ENCODE peak calls at places on chromosomes 12 and 14, in four cellular contexts. U is H1, W is HepG2, R is GM12878. L is an unnamed sample.

GRCh38 chr12:41521872-41522379 is 333.8 kb downstream of the PDZRN4 start:
- DNase-seq in R (peak; percentile 3), W (no peak), U (no peak), L (no peak)

GRCh38 chr12:123387508-123388217 is 3.7 kb downstream of the KMT5A start:
- DNase-seq in W (no peak), R (no peak), U (no peak), L (no peak)

GRCh38 chr14:74655597-74656389 is 43.8 kb upstream of the LTBP2 start:
- DNase-seq in U (no peak), R (no peak), W (no peak), L (no peak)

GRCh38 chr12:25089738-25090137 is 105.2 kb downstream of the DNAI7 start:
- DNase-seq in R (no peak), W (no peak), U (no peak), L (no peak)

GRCh38 chr12:116015525-116015924 is 262.0 kb downstream of the MED13L start:
- DNase-seq in R (no peak), U (no peak), W (peak; percentile 21), L (peak; percentile 15)

GRCh38 chr14:100617715-100618693 is 30.8 kb upstream of the BEGAIN start:
- DNase-seq in R (no peak), U (no peak), W (no peak), L (peak; percentile 26)

GRCh38 chr12:48815281-48816110 is 2.8 kb upstream of the CACNB3 start:
- DNase-seq in R (no peak), U (no peak), W (peak; percentile 41), L (peak; percentile 89)

GRCh38 chr12:63909746-63910145 is 65.2 kb downstream of the SRGAP1 start:
- DNase-seq in W (no peak), R (no peak), U (no peak), L (peak; percentile 19)

GRCh38 chr12:21613931-21614330 is 9.3 kb upstream of the GYS2 start:
- DNase-seq in U (no peak), R (no peak), W (no peak), L (peak; percentile 37)

GRCh38 chr12:49947593-49948226 is 2.8 kb upstream of the AQP2 start:
- DNase-seq in W (no peak), U (no peak), R (no peak), L (no peak)

GRCh38 chr12:127628655-127629054 is 638.3 kb upstream of the TMEM132C start:
- DNase-seq in W (no peak), R (no peak), U (no peak), L (no peak)

GRCh38 chr12:115937345-115937744 is 340.1 kb downstream of the MED13L start:
- DNase-seq in R (no peak), W (no peak), U (no peak), L (no peak)

GRCh38 chr14:51293149-51293925 is 53.3 kb downstream of the TMX1 start:
- DNase-seq in R (no peak), W (no peak), U (no peak), L (no peak)

GRCh38 chr14:70709726-70710382 is 68.1 kb downstream of the TTC9 start:
- DNase-seq in R (no peak), U (no peak), W (peak; percentile 77), L (no peak)

GRCh38 chr12:62217466-62218194 is 42.6 kb upstream of the USP15 start:
- DNase-seq in R (no peak), U (no peak), W (no peak), L (no peak)

GRCh38 chr12:89228466-89228865 is 123.8 kb downstream of the DUSP6 start:
- DNase-seq in U (no peak), R (no peak), W (no peak), L (no peak)

GRCh38 chr12:89230376-89231101 is 121.8 kb downstream of the DUSP6 start:
- DNase-seq in U (no peak), R (no peak), W (peak; percentile 17), L (no peak)

GRCh38 chr12:89227774-89228173 is 124.5 kb downstream of the DUSP6 start:
- DNase-seq in U (no peak), R (no peak), W (no peak), L (no peak)

GRCh38 chr12:89225401-89225800 is 126.9 kb downstream of the DUSP6 start:
- DNase-seq in W (no peak), R (no peak), U (no peak), L (no peak)

GRCh38 chr12:89225808-89226368 is 126.4 kb downstream of the DUSP6 start:
- DNase-seq in W (no peak), R (no peak), U (no peak), L (no peak)
- TF ChIP-seq TCF12 in W (no peak), R (no peak), U (no peak), L (no peak)

GRCh38 chr12:132708150-132708549 is 2.5 kb upstream of the PGAM5 start:
- DNase-seq in R (no peak), U (no peak), W (no peak), L (no peak)
- TF ChIP-seq RAD21 in R (no peak), U (no peak), W (no peak), L (no peak)

DNA sequence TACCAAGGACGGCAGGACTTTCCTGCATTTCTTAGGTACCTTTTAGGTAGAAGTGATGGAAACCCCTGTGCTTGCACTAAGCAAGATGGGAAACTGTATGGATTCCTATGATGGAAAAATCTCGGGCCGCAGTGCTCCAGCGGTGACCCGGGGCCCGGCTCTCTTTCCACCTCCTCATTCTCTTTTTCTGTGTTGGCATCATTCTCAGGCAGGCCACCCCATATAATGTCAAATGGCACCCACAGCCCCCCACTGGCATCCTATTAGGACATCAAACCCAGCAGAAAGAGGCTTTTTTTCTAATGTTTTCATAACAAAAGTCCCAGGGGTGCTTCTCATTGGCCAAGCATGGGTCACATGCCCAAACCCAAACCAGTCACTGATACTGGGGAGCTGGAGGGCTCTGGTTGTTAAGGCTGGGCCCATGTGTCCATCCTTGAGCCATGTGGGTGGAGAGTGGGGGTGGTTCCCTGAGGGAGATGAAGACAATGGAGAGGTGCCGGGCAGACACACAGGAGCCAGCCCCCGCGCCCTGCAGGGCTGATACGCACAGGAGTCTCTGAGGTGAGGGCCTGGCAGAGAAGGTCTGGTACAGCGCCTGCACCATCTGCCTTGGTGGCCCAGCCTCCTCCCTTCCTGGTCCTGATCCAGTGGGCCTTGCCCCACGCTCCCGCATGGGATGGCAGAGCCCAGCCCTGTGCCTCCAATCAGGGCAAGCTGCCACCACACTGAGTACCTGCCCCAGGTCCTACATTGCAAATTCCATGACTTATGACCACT is 142.1 kb downstream of the CALM1 start:
- DNase-seq in W (no peak), R (no peak), U (no peak), L (no peak)
- TF ChIP-seq TCF12 in W (no peak), R (no peak), U (no peak), L (no peak)

DNA sequence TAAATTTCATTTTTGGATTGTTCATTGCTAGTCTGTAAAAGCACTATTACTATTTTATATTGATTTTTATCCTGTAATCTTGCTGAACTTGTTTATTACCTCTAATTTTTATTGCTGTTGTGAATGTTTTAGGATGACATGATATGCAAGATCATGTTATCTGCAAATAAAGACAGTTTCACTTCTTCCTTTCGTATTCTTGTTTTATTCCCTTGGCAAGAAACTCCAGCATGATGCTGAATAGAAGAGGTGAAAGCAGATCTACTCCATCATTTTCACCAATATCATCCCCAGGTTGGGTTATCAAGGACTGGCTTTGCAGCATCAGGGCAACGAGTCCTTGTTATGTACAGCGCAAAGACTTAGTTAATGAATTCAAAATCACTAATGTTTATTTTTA is 2.7 kb upstream of the CLECL1 start:
- DNase-seq in W (no peak), U (no peak), R (no peak), L (no peak)
- TF ChIP-seq RAD21 in W (no peak), U (no peak), R (no peak), L (no peak)

GRCh38 chr12:91461061-91461460 is 278.4 kb upstream of the DCN start:
- DNase-seq in R (no peak), U (no peak), W (no peak), L (no peak)
- TF ChIP-seq TCF12 in R (no peak), U (no peak), W (no peak), L (no peak)

DNA sequence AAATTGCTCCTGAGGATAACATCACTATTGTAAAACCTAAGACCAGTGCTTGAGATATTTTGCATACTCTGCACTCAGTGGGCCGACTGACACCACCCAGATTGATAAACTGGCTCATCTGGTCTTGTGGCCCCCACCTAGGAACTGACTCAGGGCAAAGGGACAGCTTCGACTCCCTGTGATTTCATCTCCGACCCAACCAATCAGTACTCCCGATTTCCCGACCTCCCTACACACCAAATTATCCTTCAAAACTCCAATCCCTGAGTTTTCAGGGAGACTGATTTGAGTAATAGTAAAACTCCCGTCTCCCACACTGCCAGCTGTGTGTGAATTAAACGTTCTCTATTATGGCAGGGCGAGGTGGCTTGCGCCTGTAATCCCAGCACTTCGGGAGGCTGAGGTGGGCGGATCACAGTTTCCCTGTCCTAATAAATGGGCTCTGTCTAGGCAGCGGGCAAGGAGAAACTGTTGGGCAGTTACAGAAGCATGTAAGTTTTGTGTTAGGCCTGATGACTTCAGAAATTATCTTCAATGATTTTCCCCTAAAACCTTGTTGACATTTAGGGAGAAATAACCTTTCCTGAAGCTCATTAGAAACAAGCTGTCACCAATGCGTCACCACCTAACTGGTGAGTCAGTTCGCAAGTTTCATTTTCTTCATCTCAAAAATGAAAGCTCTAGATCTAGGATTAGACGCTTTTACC is 5.3 kb upstream of the UBC start:
- DNase-seq in U (no peak), W (no peak), R (peak; percentile 76), L (no peak)
- TF ChIP-seq RAD21 in U (no peak), W (no peak), R (no peak), L (no peak)

GRCh38 chr12:120292661-120293531 is at the start of gene RNU4-1:
- DNase-seq in W (peak; percentile 93), U (peak; percentile 75), R (peak; percentile 92), L (peak; percentile 57)
- TF ChIP-seq TCF12 in W (no peak), U (peak; percentile 47), R (peak; percentile 91), L (peak; percentile 60)